ENCODE peak calls at places on chromosomes 5 and 9, in five cellular contexts. L is GM12892, Q is HepG2, M is H1, R is K562. B is an unnamed sample.
A peak's percentile ranks its signal among the peaks of the same experiment; 100 is the strongest.

GRCh38 chr9:84600739-84601138 is 68.8 kb upstream of the NTRK2 start:
- DNase-seq in Q (no peak), R (no peak), M (no peak), L (no peak), B (no peak)

GRCh38 chr5:134944630-134945029 is 23.1 kb upstream of the CATSPER3 start:
- DNase-seq in Q (no peak), R (no peak), L (no peak), M (no peak), B (no peak)

GRCh38 chr9:114366334-114367128 is 21.3 kb downstream of the AKNA start:
- DNase-seq in L (no peak), Q (no peak), R (no peak), M (no peak), B (no peak)

GRCh38 chr5:176547811-176548210 is 1.3 kb upstream of the CDHR2 start:
- DNase-seq in M (no peak), Q (peak; percentile 78), L (no peak), R (no peak), B (no peak)

GRCh38 chr5:133828727-133829126 is 139.7 kb downstream of the C5orf15 start:
- DNase-seq in Q (no peak), R (no peak), L (no peak), M (no peak), B (no peak)

GRCh38 chr5:33343661-33344327 is 97.0 kb upstream of the TARS1 start:
- DNase-seq in M (no peak), L (no peak), Q (no peak), R (no peak), B (no peak)

GRCh38 chr5:157473383-157474370 is 13.7 kb downstream of the NIPAL4 start:
- DNase-seq in Q (no peak), R (no peak), L (no peak), M (no peak), B (no peak)

GRCh38 chr9:2257530-2257929 is 242.4 kb downstream of the SMARCA2 start:
- DNase-seq in Q (no peak), R (no peak), L (no peak), M (no peak), B (no peak)

GRCh38 chr9:127972316-127972871 is 8.4 kb downstream of the EEIG1 start:
- DNase-seq in R (no peak), L (no peak), M (no peak), Q (no peak), B (no peak)

GRCh38 chr5:158975363-158975762 is 124.4 kb downstream of the EBF1 start:
- DNase-seq in L (no peak), M (no peak), Q (no peak), R (no peak), B (no peak)

GRCh38 chr9:113997610-113998009 is 80.5 kb downstream of the AMBP start:
- DNase-seq in L (no peak), M (peak; percentile 23), Q (no peak), R (no peak), B (no peak)

GRCh38 chr9:89610391-89610925 is 5.6 kb downstream of the GADD45G start:
- DNase-seq in L (no peak), R (no peak), Q (no peak), M (no peak), B (no peak)

GRCh38 chr5:96905864-96906263 is 29.6 kb downstream of the ERAP2 start:
- DNase-seq in R (no peak), Q (no peak), M (no peak), L (no peak), B (no peak)

GRCh38 chr5:166172597-166172996 is 2118.8 kb upstream of the WWC1 start:
- DNase-seq in Q (no peak), M (no peak), R (no peak), L (no peak), B (no peak)

GRCh38 chr5:53422539-53422938 is 57.9 kb upstream of the FST start:
- DNase-seq in R (no peak), M (no peak), Q (no peak), L (no peak), B (no peak)

GRCh38 chr5:67808340-67808739 is 407.2 kb upstream of the PIK3R1 start:
- DNase-seq in Q (no peak), L (no peak), R (no peak), M (no peak), B (no peak)

GRCh38 chr5:177310757-177311173 is 933 bp downstream of the MXD3 start:
- DNase-seq in L (no peak), M (no peak), R (peak; percentile 33), Q (no peak), B (no peak)

GRCh38 chr9:6098431-6098830 is 83.0 kb upstream of the RANBP6 start:
- DNase-seq in Q (no peak), R (no peak), L (no peak), M (no peak), B (no peak)

GRCh38 chr5:112555691-112556090 is 136.6 kb upstream of the EPB41L4A start:
- DNase-seq in L (no peak), M (no peak), R (no peak), Q (no peak), B (no peak)

GRCh38 chr5:31587546-31587945 is 51.4 kb upstream of the PDZD2 start:
- DNase-seq in Q (no peak), M (no peak), L (no peak), R (no peak), B (no peak)

GRCh38 chr5:31579558-31579957 is 47.5 kb downstream of the C5orf22 start:
- DNase-seq in R (no peak), M (no peak), Q (no peak), L (no peak), B (no peak)

GRCh38 chr5:31585519-31586270 is 53.2 kb upstream of the PDZD2 start:
- DNase-seq in Q (no peak), L (no peak), M (no peak), R (no peak), B (no peak)

GRCh38 chr5:31583129-31583528 is 51.0 kb downstream of the C5orf22 start:
- DNase-seq in R (no peak), M (no peak), L (no peak), Q (no peak), B (no peak)

DNA sequence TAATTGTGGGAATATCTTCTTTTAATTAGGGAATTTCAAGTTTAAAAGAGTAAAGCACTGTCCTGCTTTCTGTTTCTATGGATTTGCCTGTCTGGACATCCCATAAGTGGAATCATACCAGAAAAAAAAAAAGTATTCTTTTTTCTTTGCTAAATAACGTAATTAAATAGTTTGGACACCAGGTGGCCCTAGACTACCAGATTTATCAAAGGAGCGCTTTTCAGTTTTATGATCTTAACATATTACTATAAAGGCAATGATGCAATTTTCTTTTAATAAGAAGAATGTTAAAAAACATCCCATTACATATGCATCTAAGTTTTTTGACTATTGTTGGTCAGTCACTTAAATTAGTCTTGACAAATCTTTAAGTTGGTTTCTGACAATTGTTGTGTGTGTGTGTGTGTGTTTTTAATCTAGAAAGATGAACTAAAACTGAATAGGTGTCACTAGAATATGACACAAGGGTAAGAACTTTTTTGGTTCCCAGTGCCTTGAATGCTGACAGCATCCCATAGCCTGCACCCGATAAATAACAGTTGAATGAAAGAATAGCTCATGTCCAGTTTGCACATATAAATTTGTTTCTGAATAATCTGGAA is 49.5 kb downstream of the C5orf22 start:
- DNase-seq in M (no peak), L (no peak), R (peak; percentile 33), Q (peak; percentile 10), B (no peak)
- TF ChIP-seq POLR2A in M (no peak), L (no peak), R (no peak), Q (no peak), B (no peak)

DNA sequence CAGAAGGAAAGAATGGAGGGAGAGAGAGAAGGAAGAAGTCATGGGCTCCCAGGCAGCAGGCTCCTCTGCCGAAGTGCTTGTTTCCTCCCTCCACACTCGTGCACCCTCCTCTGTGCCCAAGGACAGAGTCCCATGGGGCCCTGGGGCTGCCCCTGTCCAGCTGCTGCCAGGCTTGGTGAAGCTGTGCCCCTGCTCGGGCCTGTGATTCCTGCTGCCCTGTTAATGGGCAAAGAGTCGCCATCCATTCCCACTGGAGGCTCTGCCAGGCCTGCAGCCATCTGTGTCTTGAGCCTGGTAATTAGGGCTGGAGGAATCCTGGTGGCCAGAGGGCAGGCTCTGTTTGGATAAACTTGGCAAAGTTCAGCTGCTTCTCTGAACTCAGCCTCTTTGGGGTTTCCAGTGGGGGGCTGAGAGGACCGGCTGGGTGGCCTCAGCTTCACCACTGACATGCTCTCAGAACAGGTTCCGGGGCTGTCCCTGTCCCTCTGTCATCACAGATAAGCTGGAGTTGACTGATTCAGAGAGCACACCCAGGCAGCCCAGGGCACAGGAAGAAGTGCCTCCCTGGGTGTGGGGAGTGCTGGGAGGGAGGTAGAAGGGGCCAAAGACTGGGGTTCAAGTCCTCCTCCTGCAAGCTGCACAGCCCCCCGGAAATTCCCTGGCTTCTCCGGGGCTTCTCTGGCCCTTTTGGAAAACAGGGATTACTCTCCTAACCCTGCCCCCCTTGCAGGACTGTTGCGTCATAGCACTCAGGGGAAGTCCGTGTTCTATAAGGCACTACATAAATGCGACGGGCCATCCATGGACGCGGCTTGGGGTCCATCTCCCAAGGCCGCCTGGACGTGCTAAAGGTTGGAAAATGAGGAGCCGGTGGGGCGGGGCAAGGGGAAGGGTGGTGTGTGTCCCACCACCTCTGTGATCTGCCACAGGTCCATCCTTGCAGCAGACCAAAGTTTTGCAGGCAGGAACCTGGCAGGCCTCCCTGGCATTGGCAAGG is 154.8 kb downstream of the PAX5 start:
- DNase-seq in L (peak; percentile 77), R (no peak), Q (no peak), M (no peak), B (no peak)
- TF ChIP-seq TAF1 in L (no peak), R (no peak), Q (no peak), M (no peak), B (no peak)

DNA sequence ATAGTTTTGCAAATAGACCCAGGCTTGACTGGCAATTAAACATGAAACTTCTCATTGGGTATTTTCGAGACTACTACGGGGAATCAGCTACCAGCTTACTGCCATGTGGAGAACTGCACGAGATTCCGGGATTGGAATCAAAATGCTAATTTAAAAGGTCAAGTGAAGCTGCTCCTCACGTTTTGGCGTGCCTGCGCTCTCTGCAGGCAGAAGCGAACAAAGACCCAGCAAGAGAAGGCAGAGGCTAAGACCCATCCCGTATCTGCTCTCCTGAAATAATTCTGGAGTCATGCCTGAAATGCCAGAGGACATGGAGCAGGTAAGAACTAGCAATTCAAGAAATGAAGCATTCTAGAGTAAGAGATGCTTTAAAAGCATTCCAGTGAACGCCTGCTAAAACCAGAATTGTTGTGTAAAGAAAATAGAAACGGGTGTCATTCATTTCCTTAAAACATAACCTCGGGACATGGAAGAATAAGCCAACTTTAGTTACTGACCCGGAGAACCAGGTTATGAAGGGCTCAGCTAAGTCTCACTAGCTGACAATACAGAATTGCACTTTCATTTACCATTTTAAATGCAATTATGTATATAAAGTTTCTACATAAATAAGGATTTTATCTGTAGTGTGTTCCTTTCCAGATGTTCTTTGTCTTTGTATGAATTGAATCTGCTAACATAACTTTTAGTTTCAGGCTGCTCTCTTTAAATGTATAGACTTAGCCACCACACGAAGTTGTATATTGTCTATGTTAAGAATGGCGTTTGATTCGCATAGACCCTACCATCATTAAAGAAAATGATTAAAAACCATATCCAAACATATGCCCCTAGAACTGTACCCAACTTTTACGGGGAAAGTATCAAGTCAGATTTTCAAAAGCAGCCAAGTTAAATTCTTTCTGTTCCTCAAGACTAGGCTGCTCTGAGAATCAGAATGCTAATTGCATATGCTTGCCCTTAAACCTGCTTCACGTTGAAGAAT is 2.0 kb upstream of the MAT2B start:
- DNase-seq in Q (peak; percentile 67), M (peak; percentile 73), R (peak; percentile 39), L (no peak), B (no peak)
- TF ChIP-seq POLR2A in Q (no peak), M (peak; percentile 99), R (peak; percentile 65), L (peak; percentile 53), B (no peak)

DNA sequence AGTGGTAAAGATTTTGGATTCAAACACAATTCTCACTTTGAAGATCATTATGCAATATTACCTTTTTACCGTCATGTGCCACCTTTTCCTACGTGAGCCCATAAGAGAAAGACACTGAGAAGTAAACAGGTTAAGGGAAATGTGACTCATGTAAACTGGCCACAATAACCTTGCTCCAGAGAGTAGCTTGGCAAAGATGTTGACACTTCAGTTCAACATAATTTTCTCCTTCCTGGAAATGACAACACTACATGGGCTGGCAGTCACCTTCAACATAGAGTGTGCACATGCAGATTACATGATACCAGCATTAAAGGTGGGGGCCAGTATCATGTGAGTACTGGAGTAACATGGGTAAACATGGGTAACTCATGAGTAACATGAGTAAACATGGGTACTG is 141.9 kb downstream of the CDK5RAP2 start:
- DNase-seq in L (no peak), R (no peak), Q (no peak), M (no peak), B (no peak)
- TF ChIP-seq TAF1 in L (no peak), R (no peak), Q (no peak), M (no peak), B (no peak)